ENCODE peak calls at places on chromosomes 11 and 22, in five cellular contexts. E is stimulated activated CD4-positive, alpha-beta T cell treated with anti-CD3 and anti-CD28 coated beads, Interleukin-2, amount 100 ng/mL, for 48 hours; P is Calu3; G is HFF-Myc; V is iPS DF 19.7. U is an unnamed sample.

GRCh38 chr11:113796663-113797259 is 17.2 kb downstream of the CLDN25 start:
- DNase-seq in E (peak; percentile 4), P (peak; percentile 28), G (peak; percentile 35), V (no peak), U (peak; percentile 10)

GRCh38 chr22:27238935-27239510 is 562.5 kb downstream of the MN1 start:
- DNase-seq in E (no peak), P (peak; percentile 90), G (peak; percentile 60), V (no peak), U (peak; percentile 60)

GRCh38 chr11:95299078-95299611 is 68.1 kb upstream of the SESN3 start:
- DNase-seq in E (no peak), P (no peak), G (no peak), V (no peak), U (no peak)

GRCh38 chr11:125345706-125346561 is 150.1 kb downstream of the FEZ1 start:
- DNase-seq in E (peak; percentile 50), P (peak; percentile 51), G (no peak), V (no peak), U (peak; percentile 45)

GRCh38 chr22:26848244-26848920 is 191.0 kb downstream of the MIAT start:
- DNase-seq in E (no peak), P (peak; percentile 50), G (no peak), V (no peak), U (peak; percentile 6)

GRCh38 chr11:134261626-134262488 is 8.5 kb downstream of the ACAD8 start:
- DNase-seq in E (no peak), P (peak; percentile 57), G (no peak), V (no peak), U (peak; percentile 56)

GRCh38 chr22:35610741-35611140 is 6.4 kb downstream of the MB start:
- DNase-seq in E (no peak), P (no peak), G (no peak), V (no peak), U (no peak)

GRCh38 chr22:27732391-27732790 is 69.2 kb downstream of the MN1 start:
- DNase-seq in E (no peak), P (no peak), G (no peak), V (no peak), U (no peak)

GRCh38 chr11:46294365-46295309 is 17.2 kb downstream of the CREB3L1 start:
- DNase-seq in E (no peak), P (no peak), G (peak; percentile 83), V (no peak), U (peak; percentile 99)

GRCh38 chr11:74232316-74232950 is 61.3 kb downstream of the PPME1 start:
- DNase-seq in E (no peak), P (no peak), G (no peak), V (no peak), U (no peak)

GRCh38 chr11:30406978-30407762 is 84.3 kb downstream of the ARL14EP start:
- DNase-seq in E (no peak), P (no peak), G (no peak), V (peak; percentile 23), U (no peak)

GRCh38 chr11:58796333-58797049 is 48.0 kb downstream of the GLYATL2 start:
- DNase-seq in E (no peak), P (peak; percentile 28), G (no peak), V (no peak), U (no peak)

GRCh38 chr22:23231471-23232093 is 51.3 kb downstream of the BCR start:
- DNase-seq in E (no peak), P (no peak), G (no peak), V (no peak), U (peak; percentile 32)

GRCh38 chr11:87039371-87039770 is 1.6 kb downstream of the TMEM135 start:
- DNase-seq in E (no peak), P (no peak), G (no peak), V (no peak), U (peak; percentile 56)

GRCh38 chr11:133047036-133047800 is 485.1 kb downstream of the OPCML start:
- DNase-seq in E (no peak), P (no peak), G (no peak), V (no peak), U (peak; percentile 8)

U was measured in foreskin fibroblast.